ENCODE peak calls at places on chromosomes 13 and 19, in five cellular contexts. T is psoas muscle, J is H9, K is fibroblast of mammary gland, U is prostate gland. R is an unnamed sample.

GRCh38 chr13:44451109-44451508 is 77.5 kb downstream of the SERP2 start:
- DNase-seq in T (peak; percentile 65), J (no peak), K (no peak), U (no peak), R (no peak)

GRCh38 chr13:49481788-49482187 is 14.0 kb upstream of the PHF11 start:
- DNase-seq in T (no peak), J (no peak), K (no peak), U (no peak), R (no peak)

GRCh38 chr19:5080809-5081208 is 111.9 kb downstream of the KDM4B start:
- DNase-seq in T (no peak), J (no peak), K (no peak), U (no peak), R (no peak)

GRCh38 chr19:31943305-31943704 is 402.1 kb upstream of the ZNF507 start:
- DNase-seq in T (no peak), J (no peak), K (no peak), U (peak; percentile 17), R (no peak)

GRCh38 chr13:45737571-45738002 is 35.5 kb downstream of the CBY2 start:
- DNase-seq in T (no peak), J (peak; percentile 65), K (no peak), U (no peak), R (no peak)

GRCh38 chr19:33329727-33330126 is 27.4 kb upstream of the CEBPA start:
- DNase-seq in T (no peak), J (no peak), K (no peak), U (no peak), R (no peak)

GRCh38 chr19:29666634-29667389 is 1.6 kb downstream of the PLEKHF1 start:
- DNase-seq in T (peak; percentile 88), J (peak; percentile 73), K (peak; percentile 76), U (peak; percentile 70), R (no peak)

GRCh38 chr19:4877753-4878490 is 10.5 kb upstream of the PLIN3 start:
- DNase-seq in T (peak; percentile 94), J (peak; percentile 36), K (no peak), U (peak; percentile 76), R (no peak)

GRCh38 chr13:52164989-52165388 is 5.6 kb upstream of the NEK3 start:
- DNase-seq in T (no peak), J (no peak), K (no peak), U (no peak), R (no peak)

GRCh38 chr19:2237869-2238153 is 1.2 kb downstream of the SF3A2 start:
- DNase-seq in T (no peak), J (no peak), K (no peak), U (no peak), R (no peak)
- TF ChIP-seq CTCF in T (no peak), J (no peak), K (no peak), U (no peak), R (no peak)

DNA sequence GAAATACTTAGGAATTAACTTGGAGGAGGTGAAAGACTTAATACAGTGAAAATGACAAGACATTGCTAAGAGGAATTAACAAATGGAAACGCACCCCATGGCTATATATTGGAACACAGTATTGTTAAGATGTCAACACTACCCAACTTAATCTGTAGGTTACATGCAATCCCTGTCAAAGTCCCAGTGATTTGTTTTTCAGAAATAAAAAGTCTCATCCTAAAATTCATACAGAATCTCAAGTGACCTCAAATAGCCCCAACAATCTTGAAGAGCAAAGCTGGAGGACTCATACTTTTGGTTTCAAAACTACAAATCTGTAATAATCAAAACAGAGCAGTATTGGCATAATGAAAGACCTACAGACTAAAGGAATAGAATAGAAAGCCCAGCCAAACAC is 13.2 kb downstream of the ATP4B start:
- DNase-seq in T (no peak), J (no peak), K (no peak), U (no peak), R (no peak)
- TF ChIP-seq CTCF in T (no peak), J (no peak), K (no peak), U (no peak), R (no peak)

GRCh38 chr19:47510516-47511127 is 4.2 kb downstream of the NAPA start:
- DNase-seq in T (peak; percentile 42), J (no peak), K (no peak), U (no peak), R (no peak)
- TF ChIP-seq CTCF in T (no peak), J (peak; percentile 20), K (no peak), U (no peak), R (no peak)

GRCh38 chr19:18320865-18321728 is 1.8 kb downstream of the LSM4 start:
- DNase-seq in T (no peak), J (no peak), K (no peak), U (no peak), R (no peak)

GRCh38 chr19:18322318-18322758 is 538 bp downstream of the LSM4 start:
- DNase-seq in T (no peak), J (no peak), K (peak; percentile 70), U (no peak), R (no peak)

GRCh38 chr19:18319591-18320135 is 3.2 kb downstream of the LSM4 start:
- DNase-seq in T (no peak), J (no peak), K (no peak), U (peak; percentile 16), R (no peak)

GRCh38 chr19:18321729-18322091 is 1.2 kb downstream of the LSM4 start:
- DNase-seq in T (no peak), J (no peak), K (peak; percentile 47), U (no peak), R (no peak)

DNA sequence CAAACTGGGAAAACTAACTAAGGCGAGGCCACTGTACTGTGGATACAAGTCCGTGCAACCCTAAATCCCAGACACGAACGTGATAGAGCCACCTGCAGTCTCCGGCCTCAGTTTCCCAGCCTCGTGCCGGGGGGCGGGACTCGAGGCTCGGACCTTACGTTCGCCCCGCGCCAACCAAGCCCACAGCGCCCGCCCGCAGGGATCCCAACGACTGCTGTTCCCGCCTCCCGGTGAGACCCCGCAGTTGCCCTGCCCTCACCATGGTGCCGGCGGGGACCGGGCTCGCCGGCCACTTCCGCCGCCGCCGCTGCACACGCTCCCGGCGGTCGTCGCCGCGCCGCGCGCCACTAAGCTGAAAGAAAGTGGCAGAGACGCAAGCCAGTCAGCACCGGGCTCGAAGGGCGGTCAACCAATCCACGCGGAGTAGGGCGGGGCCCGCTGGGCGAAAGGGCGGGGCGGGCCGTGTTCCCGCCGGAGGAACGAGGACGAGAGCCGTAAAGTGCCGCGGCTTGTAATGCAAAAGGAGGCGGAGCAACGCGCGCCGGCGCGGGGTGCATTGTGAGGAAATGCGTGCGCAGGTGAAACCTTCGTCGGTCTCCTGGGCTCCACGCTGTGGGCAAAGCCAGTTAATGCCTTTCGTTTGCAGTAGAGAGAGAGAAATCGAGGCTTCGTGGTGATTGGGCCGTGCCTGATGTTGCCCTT is at the start of gene LSM4:
- DNase-seq in T (peak; percentile 99), J (peak; percentile 99), K (peak; percentile 94), U (peak; percentile 98), R (peak; percentile 98)
- TF ChIP-seq CTCF in T (peak; percentile 25), J (peak; percentile 39), K (peak; percentile 10), U (peak; percentile 39), R (no peak)

GRCh38 chr19:18774782-18775444 is 16.2 kb downstream of the COMP start:
- DNase-seq in T (no peak), J (no peak), K (no peak), U (no peak), R (no peak)
- TF ChIP-seq CTCF in T (no peak), J (no peak), K (no peak), U (no peak), R (no peak)

R was measured in activated B cell treated with CpG ODN at 0.5 μM for 24 hours.